ENCODE peak calls at places on chromosome 13, in six cellular contexts. H is upper lobe of right lung; S is activated T-helper 2 cell treated with anti-CD3 and anti-CD28 coated beads, Interferon-gamma antibody, Interleukin-2, Interleukin-4, amounts not matched to agents 10 μg/mL and 5 μg/mL and 100 μg/mL, durations not matched to agents 14 hours and 24 hours and 36 hours; J is fibroblast of mammary gland; D is AG20443; T is NCI-H1105. I is an unnamed sample.

GRCh38 chr13:21511841-21512240 is 52.7 kb upstream of the ZDHHC20 start:
- DNase-seq in H (no peak), S (no peak), J (peak; percentile 33), D (peak; percentile 15), T (no peak), I (no peak)

GRCh38 chr13:111429064-111429558 is 108.7 kb downstream of the TEX29 start:
- DNase-seq in H (no peak), S (no peak), J (peak; percentile 30), D (peak; percentile 63), T (peak; percentile 45), I (no peak)

GRCh38 chr13:52599853-52600603 is 42.2 kb upstream of the HNRNPA1L2 start:
- DNase-seq in H (peak; percentile 73), S (no peak), J (peak; percentile 21), D (peak; percentile 38), T (peak; percentile 39), I (peak; percentile 47)

GRCh38 chr13:19267746-19268145 is 86.1 kb upstream of the TUBA3C start:
- DNase-seq in H (no peak), S (no peak), J (no peak), D (no peak), T (no peak), I (no peak)

GRCh38 chr13:98910501-98910951 is 67.3 kb downstream of the DOCK9 start:
- DNase-seq in H (no peak), S (peak; percentile 36), J (peak; percentile 77), D (peak; percentile 62), T (no peak), I (no peak)

GRCh38 chr13:109867766-109868165 is 81.4 kb upstream of the IRS2 start:
- DNase-seq in H (no peak), S (no peak), J (peak; percentile 45), D (no peak), T (no peak), I (no peak)

GRCh38 chr13:21234537-21234936 is 58.1 kb downstream of the MRPL57 start:
- DNase-seq in H (no peak), S (no peak), J (no peak), D (peak; percentile 56), T (no peak), I (no peak)

GRCh38 chr13:46173656-46174055 is 8.3 kb downstream of the LCP1 start:
- DNase-seq in H (no peak), S (no peak), J (no peak), D (no peak), T (no peak), I (no peak)

GRCh38 chr13:23655321-23655720 is 85.1 kb downstream of the TNFRSF19 start:
- DNase-seq in H (no peak), S (no peak), J (no peak), D (no peak), T (no peak), I (no peak)

GRCh38 chr13:59034198-59034597 is 1129.5 kb downstream of the DIAPH3 start:
- DNase-seq in H (no peak), S (no peak), J (no peak), D (no peak), T (no peak), I (no peak)

GRCh38 chr13:76790519-76791289 is 95.5 kb downstream of the KCTD12 start:
- DNase-seq in H (no peak), S (no peak), J (no peak), D (peak; percentile 39), T (no peak), I (no peak)

GRCh38 chr13:114283581-114283980 is 2.2 kb downstream of the UPF3A start:
- DNase-seq in H (no peak), S (no peak), J (no peak), D (no peak), T (no peak), I (no peak)

GRCh38 chr13:53004605-53005004 is 24.0 kb upstream of the OLFM4 start:
- DNase-seq in H (no peak), S (no peak), J (no peak), D (no peak), T (no peak), I (no peak)

GRCh38 chr13:37906880-37907279 is 37.3 kb upstream of the TRPC4 start:
- DNase-seq in H (no peak), S (no peak), J (no peak), D (no peak), T (no peak), I (no peak)

GRCh38 chr13:99322297-99323103 is 15.3 kb upstream of the GPR183 start:
- DNase-seq in H (no peak), S (peak; percentile 44), J (peak; percentile 92), D (peak; percentile 83), T (no peak), I (no peak)

GRCh38 chr13:49516467-49516866 is 20.7 kb downstream of the PHF11 start:
- DNase-seq in H (no peak), S (no peak), J (no peak), D (no peak), T (no peak), I (no peak)

GRCh38 chr13:75803175-75803611 is 167.1 kb downstream of the LMO7 start:
- DNase-seq in H (no peak), S (no peak), J (no peak), D (no peak), T (no peak), I (no peak)

GRCh38 chr13:51806571-51806970 is 2.6 kb upstream of the DHRS12 start:
- DNase-seq in H (no peak), S (no peak), J (peak; percentile 44), D (no peak), T (peak; percentile 37), I (no peak)

I was measured in D721Med.